ENCODE peak calls at places on chromosomes 2 and 18, in ten cellular contexts. One of them, this sample, is unnamed.
A peak's percentile ranks its signal among the peaks of the same experiment; 100 is the strongest.

GRCh38 chr2:157898591-157898996 is 22.5 kb upstream of the ACVR1 start:
- DNase-seq in uterus: peak; percentile 52
- DNase-seq in Peyer's patch: no peak
- DNase-seq in IMR-90: peak; percentile 95
- DNase-seq in NB4: peak; percentile 21
- DNase-seq in testis: peak; percentile 63
- DNase-seq in body of pancreas: peak; percentile 37
- DNase-seq in erythroblast: peak; percentile 14
- DNase-seq in HCT116: peak; percentile 56
- DNase-seq in spleen: no peak
- DNase-seq in this sample: peak; percentile 19

GRCh38 chr2:169945515-169945914 is 118.3 kb downstream of the UBR3 start:
- DNase-seq in testis: no peak
- DNase-seq in NB4: no peak
- DNase-seq in Peyer's patch: no peak
- DNase-seq in spleen: no peak
- DNase-seq in uterus: no peak
- DNase-seq in erythroblast: no peak
- DNase-seq in body of pancreas: no peak
- DNase-seq in IMR-90: no peak
- DNase-seq in HCT116: no peak
- DNase-seq in this sample: no peak

GRCh38 chr2:85773692-85774091 is 19.9 kb downstream of the ATOH8 start:
- DNase-seq in erythroblast: no peak
- DNase-seq in body of pancreas: no peak
- DNase-seq in Peyer's patch: no peak
- DNase-seq in HCT116: no peak
- DNase-seq in uterus: no peak
- DNase-seq in spleen: no peak
- DNase-seq in NB4: no peak
- DNase-seq in IMR-90: no peak
- DNase-seq in testis: no peak
- DNase-seq in this sample: no peak

GRCh38 chr2:16818203-16818556 is 152.5 kb upstream of the CYRIA start:
- DNase-seq in testis: no peak
- DNase-seq in HCT116: no peak
- DNase-seq in uterus: no peak
- DNase-seq in Peyer's patch: no peak
- DNase-seq in spleen: no peak
- DNase-seq in body of pancreas: no peak
- DNase-seq in IMR-90: no peak
- DNase-seq in NB4: no peak
- DNase-seq in erythroblast: no peak
- DNase-seq in this sample: no peak

GRCh38 chr2:127105656-127106456 is 1.1 kb downstream of the BIN1 start:
- DNase-seq in erythroblast: no peak
- DNase-seq in body of pancreas: peak; percentile 24
- DNase-seq in HCT116: no peak
- DNase-seq in Peyer's patch: peak; percentile 67
- DNase-seq in uterus: peak; percentile 50
- DNase-seq in spleen: peak; percentile 79
- DNase-seq in testis: no peak
- DNase-seq in NB4: no peak
- DNase-seq in IMR-90: peak; percentile 61
- DNase-seq in this sample: peak; percentile 56

GRCh38 chr2:240217431-240218301 is 77.2 kb upstream of the OTOS start:
- DNase-seq in spleen: peak; percentile 42
- DNase-seq in testis: peak; percentile 13
- DNase-seq in body of pancreas: peak; percentile 9
- DNase-seq in HCT116: peak; percentile 33
- DNase-seq in Peyer's patch: peak; percentile 39
- DNase-seq in erythroblast: peak; percentile 3
- DNase-seq in NB4: no peak
- DNase-seq in IMR-90: no peak
- DNase-seq in uterus: no peak
- DNase-seq in this sample: no peak

GRCh38 chr2:29269095-29270090 is 154.2 kb downstream of the CLIP4 start:
- DNase-seq in NB4: peak; percentile 7
- DNase-seq in uterus: no peak
- DNase-seq in testis: peak; percentile 15
- DNase-seq in Peyer's patch: no peak
- DNase-seq in spleen: no peak
- DNase-seq in IMR-90: no peak
- DNase-seq in erythroblast: no peak
- DNase-seq in body of pancreas: no peak
- DNase-seq in HCT116: no peak
- DNase-seq in this sample: no peak

GRCh38 chr2:128347701-128348504 is 29.2 kb upstream of the HS6ST1 start:
- DNase-seq in spleen: peak; percentile 79
- DNase-seq in HCT116: no peak
- DNase-seq in uterus: peak; percentile 73
- DNase-seq in NB4: no peak
- DNase-seq in Peyer's patch: no peak
- DNase-seq in body of pancreas: peak; percentile 62
- DNase-seq in erythroblast: no peak
- DNase-seq in testis: peak; percentile 92
- DNase-seq in IMR-90: peak; percentile 23
- DNase-seq in this sample: no peak

GRCh38 chr2:54906711-54907110 is 143.5 kb downstream of the RTN4 start:
- DNase-seq in body of pancreas: no peak
- DNase-seq in NB4: no peak
- DNase-seq in uterus: no peak
- DNase-seq in erythroblast: no peak
- DNase-seq in IMR-90: no peak
- DNase-seq in HCT116: no peak
- DNase-seq in Peyer's patch: no peak
- DNase-seq in testis: no peak
- DNase-seq in spleen: no peak
- DNase-seq in this sample: no peak

GRCh38 chr2:54904836-54905235 is 145.4 kb downstream of the RTN4 start:
- DNase-seq in testis: no peak
- DNase-seq in uterus: no peak
- DNase-seq in IMR-90: no peak
- DNase-seq in Peyer's patch: peak; percentile 74
- DNase-seq in erythroblast: no peak
- DNase-seq in HCT116: peak; percentile 26
- DNase-seq in NB4: no peak
- DNase-seq in body of pancreas: peak; percentile 19
- DNase-seq in spleen: no peak
- DNase-seq in this sample: peak; percentile 49

GRCh38 chr2:54902763-54903162 is 147.5 kb downstream of the RTN4 start:
- DNase-seq in IMR-90: no peak
- DNase-seq in uterus: no peak
- DNase-seq in erythroblast: no peak
- DNase-seq in testis: no peak
- DNase-seq in NB4: no peak
- DNase-seq in HCT116: no peak
- DNase-seq in Peyer's patch: no peak
- DNase-seq in spleen: no peak
- DNase-seq in body of pancreas: no peak
- DNase-seq in this sample: no peak

GRCh38 chr2:54901224-54901986 is 148.8 kb downstream of the RTN4 start:
- DNase-seq in HCT116: no peak
- DNase-seq in IMR-90: no peak
- DNase-seq in NB4: no peak
- DNase-seq in body of pancreas: no peak
- DNase-seq in erythroblast: no peak
- DNase-seq in testis: no peak
- DNase-seq in uterus: no peak
- DNase-seq in spleen: no peak
- DNase-seq in Peyer's patch: no peak
- DNase-seq in this sample: peak; percentile 70

GRCh38 chr2:54903736-54904554 is 146.3 kb downstream of the RTN4 start:
- DNase-seq in erythroblast: peak; percentile 18
- DNase-seq in uterus: no peak
- DNase-seq in NB4: peak; percentile 95
- DNase-seq in testis: no peak
- DNase-seq in body of pancreas: no peak
- DNase-seq in HCT116: peak; percentile 96
- DNase-seq in Peyer's patch: peak; percentile 72
- DNase-seq in IMR-90: peak; percentile 99
- DNase-seq in spleen: no peak
- DNase-seq in this sample: peak; percentile 62
- TF ChIP-seq POLR2A in erythroblast: no peak
- TF ChIP-seq POLR2A in uterus: no peak
- TF ChIP-seq POLR2A in NB4: no peak
- TF ChIP-seq POLR2A in testis: no peak
- TF ChIP-seq POLR2A in body of pancreas: no peak
- TF ChIP-seq POLR2A in HCT116: no peak
- TF ChIP-seq POLR2A in Peyer's patch: peak; percentile 41
- TF ChIP-seq POLR2A in IMR-90: no peak
- TF ChIP-seq POLR2A in spleen: no peak
- TF ChIP-seq POLR2A in this sample: no peak

GRCh38 chr18:58043452-58044369 is at the start of gene NEDD4L:
- DNase-seq in Peyer's patch: peak; percentile 88
- DNase-seq in testis: peak; percentile 87
- DNase-seq in uterus: peak; percentile 77
- DNase-seq in spleen: peak; percentile 96
- DNase-seq in body of pancreas: peak; percentile 87
- DNase-seq in IMR-90: peak; percentile 83
- DNase-seq in HCT116: peak; percentile 68
- DNase-seq in erythroblast: peak; percentile 95
- DNase-seq in NB4: peak; percentile 85
- DNase-seq in this sample: peak; percentile 56

GRCh38 chr18:58044370-58045264 is 591 bp downstream of the NEDD4L start:
- DNase-seq in Peyer's patch: peak; percentile 85
- DNase-seq in NB4: peak; percentile 61
- DNase-seq in body of pancreas: peak; percentile 52
- DNase-seq in IMR-90: peak; percentile 34
- DNase-seq in spleen: peak; percentile 90
- DNase-seq in HCT116: no peak
- DNase-seq in testis: peak; percentile 34
- DNase-seq in erythroblast: peak; percentile 84
- DNase-seq in uterus: peak; percentile 39
- DNase-seq in this sample: no peak

GRCh38 chr18:58046087-58046793 is 2.2 kb downstream of the NEDD4L start:
- DNase-seq in spleen: no peak
- DNase-seq in HCT116: no peak
- DNase-seq in body of pancreas: no peak
- DNase-seq in IMR-90: no peak
- DNase-seq in Peyer's patch: no peak
- DNase-seq in NB4: no peak
- DNase-seq in erythroblast: no peak
- DNase-seq in uterus: no peak
- DNase-seq in testis: no peak
- DNase-seq in this sample: no peak

GRCh38 chr18:58046794-58047555 is 2.9 kb downstream of the NEDD4L start:
- DNase-seq in uterus: no peak
- DNase-seq in NB4: no peak
- DNase-seq in HCT116: no peak
- DNase-seq in body of pancreas: no peak
- DNase-seq in erythroblast: no peak
- DNase-seq in Peyer's patch: no peak
- DNase-seq in testis: no peak
- DNase-seq in IMR-90: no peak
- DNase-seq in spleen: no peak
- DNase-seq in this sample: no peak

DNA sequence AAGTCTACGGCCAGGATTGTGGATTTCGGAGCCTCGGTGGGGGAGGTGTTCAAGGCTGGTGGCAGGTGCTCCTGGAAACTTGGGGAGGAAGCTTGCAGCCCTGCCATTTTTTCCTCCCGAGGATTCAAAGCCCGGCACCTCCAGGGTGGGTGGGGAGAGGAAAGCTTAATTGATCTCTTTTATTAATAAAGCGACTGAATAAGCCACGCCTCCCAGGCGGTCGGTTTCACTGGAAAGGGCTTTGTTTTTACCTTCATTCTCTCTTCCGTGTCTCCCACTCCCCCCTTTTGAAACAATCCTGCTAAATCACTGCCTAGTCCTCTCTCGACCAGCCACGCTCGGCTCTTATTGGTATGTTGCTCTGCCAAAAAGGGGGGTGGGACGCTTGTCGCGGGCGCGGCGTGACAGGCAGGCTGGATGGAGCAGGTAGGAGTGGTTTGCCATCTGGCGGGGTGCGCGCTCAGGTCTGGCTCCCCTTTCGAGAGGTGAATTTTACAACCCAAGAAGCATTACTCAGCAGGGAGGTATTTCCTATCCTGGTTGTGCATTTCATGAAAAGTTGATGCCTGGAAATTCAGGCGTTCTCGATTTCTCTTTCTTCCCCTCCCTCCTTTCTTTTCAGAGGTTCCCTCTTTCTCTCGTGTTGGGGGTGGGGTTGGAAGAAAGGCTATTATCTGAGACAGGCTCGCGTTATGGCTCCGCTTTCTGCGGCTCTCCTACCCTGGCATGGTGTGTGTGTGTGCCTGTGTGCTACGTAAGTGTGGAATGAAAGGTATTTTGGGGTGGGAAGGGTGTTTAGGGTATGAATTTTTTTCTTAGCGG is 1.4 kb downstream of the NEDD4L start:
- DNase-seq in body of pancreas: peak; percentile 83
- DNase-seq in uterus: peak; percentile 21
- DNase-seq in testis: peak; percentile 23
- DNase-seq in NB4: peak; percentile 7
- DNase-seq in spleen: peak; percentile 82
- DNase-seq in HCT116: peak; percentile 48
- DNase-seq in Peyer's patch: peak; percentile 83
- DNase-seq in erythroblast: peak; percentile 72
- DNase-seq in IMR-90: peak; percentile 31
- DNase-seq in this sample: no peak
- TF ChIP-seq POLR2A in body of pancreas: peak; percentile 83
- TF ChIP-seq POLR2A in uterus: no peak
- TF ChIP-seq POLR2A in testis: no peak
- TF ChIP-seq POLR2A in NB4: no peak
- TF ChIP-seq POLR2A in spleen: no peak
- TF ChIP-seq POLR2A in HCT116: no peak
- TF ChIP-seq POLR2A in Peyer's patch: peak; percentile 61
- TF ChIP-seq POLR2A in erythroblast: peak; percentile 70
- TF ChIP-seq POLR2A in IMR-90: no peak
- TF ChIP-seq POLR2A in this sample: no peak

GRCh38 chr2:110204408-110205385 is at the start of gene NPHP1:
- DNase-seq in IMR-90: peak; percentile 75
- DNase-seq in HCT116: peak; percentile 60
- DNase-seq in uterus: peak; percentile 90
- DNase-seq in spleen: peak; percentile 94
- DNase-seq in Peyer's patch: peak; percentile 91
- DNase-seq in testis: peak; percentile 92
- DNase-seq in body of pancreas: peak; percentile 89
- DNase-seq in NB4: peak; percentile 82
- DNase-seq in erythroblast: peak; percentile 92
- DNase-seq in this sample: peak; percentile 77
- TF ChIP-seq POLR2A in IMR-90: peak; percentile 49
- TF ChIP-seq POLR2A in HCT116: peak; percentile 55
- TF ChIP-seq POLR2A in uterus: peak; percentile 35
- TF ChIP-seq POLR2A in spleen: no peak
- TF ChIP-seq POLR2A in Peyer's patch: peak; percentile 47
- TF ChIP-seq POLR2A in testis: no peak
- TF ChIP-seq POLR2A in body of pancreas: peak; percentile 64
- TF ChIP-seq POLR2A in NB4: peak; percentile 39
- TF ChIP-seq POLR2A in erythroblast: peak; percentile 74
- TF ChIP-seq POLR2A in this sample: peak; percentile 84

DNA sequence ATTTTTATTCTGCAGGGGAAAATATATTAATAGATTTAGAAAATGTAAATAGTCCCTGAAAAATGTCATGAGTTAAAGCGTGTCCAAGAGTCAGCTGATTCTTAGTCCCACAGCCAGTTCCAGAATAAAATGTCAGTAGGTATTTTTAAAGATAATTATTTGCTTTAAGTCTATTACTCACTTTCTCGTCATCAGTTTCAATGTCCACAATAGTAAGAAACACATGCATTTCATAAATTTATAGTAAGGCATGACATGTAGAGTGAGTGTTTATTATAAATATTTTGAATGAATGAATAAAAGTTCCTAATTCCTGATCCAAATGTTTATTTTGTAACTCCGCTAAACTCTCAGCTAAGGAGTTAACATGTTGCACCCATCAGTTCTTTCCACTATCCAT is 1044.0 kb upstream of the PIK3C3 start:
- DNase-seq in body of pancreas: no peak
- DNase-seq in erythroblast: no peak
- DNase-seq in spleen: no peak
- DNase-seq in Peyer's patch: no peak
- DNase-seq in IMR-90: peak; percentile 79
- DNase-seq in HCT116: no peak
- DNase-seq in testis: no peak
- DNase-seq in uterus: no peak
- DNase-seq in NB4: no peak
- DNase-seq in this sample: no peak
- TF ChIP-seq POLR2A in body of pancreas: no peak
- TF ChIP-seq POLR2A in erythroblast: no peak
- TF ChIP-seq POLR2A in spleen: no peak
- TF ChIP-seq POLR2A in Peyer's patch: no peak
- TF ChIP-seq POLR2A in IMR-90: no peak
- TF ChIP-seq POLR2A in HCT116: no peak
- TF ChIP-seq POLR2A in testis: no peak
- TF ChIP-seq POLR2A in uterus: no peak
- TF ChIP-seq POLR2A in NB4: no peak
- TF ChIP-seq POLR2A in this sample: no peak

This sample was measured in gastrocnemius medialis.